ENCODE peak calls at places on chromosomes 3 and 15, in four cellular contexts. U is T follicular helper cell; S is T-helper 22 cell; K is activated T-cell treated with anti-CD3 and anti-CD28 coated beads, Interleukin-2, amount 50 U/mL, for 48 hours. T is an unnamed sample.
A peak's percentile ranks its signal among the peaks of the same experiment; 100 is the strongest.

GRCh38 chr3:13120246-13120927 is 47.2 kb upstream of the IQSEC1 start:
- DNase-seq in U (no peak), S (no peak), K (no peak), T (no peak)

GRCh38 chr3:46908294-46908985 is 30.9 kb downstream of the PTH1R start:
- DNase-seq in S (no peak), U (no peak), K (no peak), T (no peak)

GRCh38 chr3:128426128-128426921 is 40.4 kb downstream of the DNAJB8 start:
- DNase-seq in U (peak; percentile 24), S (no peak), K (peak; percentile 73), T (peak; percentile 63)

GRCh38 chr3:114892117-114892870 is 254.8 kb downstream of the ZBTB20 start:
- DNase-seq in U (no peak), K (no peak), S (no peak), T (peak; percentile 71)

GRCh38 chr3:141030296-141030695 is 20.9 kb upstream of the SPSB4 start:
- DNase-seq in U (no peak), K (no peak), S (no peak), T (no peak)

GRCh38 chr15:74402873-74403589 is 30.7 kb downstream of the SEMA7A start:
- DNase-seq in U (no peak), S (no peak), K (peak; percentile 91), T (no peak)

GRCh38 chr15:58587481-58587880 is 155.7 kb downstream of the LIPC start:
- DNase-seq in K (no peak), S (no peak), U (no peak), T (no peak)

GRCh38 chr3:88957751-88958452 is 149.5 kb upstream of the EPHA3 start:
- DNase-seq in U (no peak), K (no peak), S (no peak), T (no peak)

GRCh38 chr3:169558371-169558770 is 105.1 kb downstream of the MECOM start:
- DNase-seq in S (no peak), U (no peak), K (no peak), T (no peak)

GRCh38 chr15:76976572-76977270 is 18.2 kb upstream of the PSTPIP1 start:
- DNase-seq in K (no peak), S (no peak), U (no peak), T (no peak)

GRCh38 chr15:92882697-92883642 is 17.2 kb upstream of the CHD2 start:
- DNase-seq in K (peak; percentile 63), S (peak; percentile 10), U (peak; percentile 18), T (peak; percentile 53)

GRCh38 chr15:70062321-70062956 is 35.3 kb downstream of the TLE3 start:
- DNase-seq in S (no peak), U (no peak), K (no peak), T (peak; percentile 79)

GRCh38 chr15:50065264-50065663 is 53.8 kb downstream of the ATP8B4 start:
- DNase-seq in U (no peak), S (no peak), K (no peak), T (no peak)

GRCh38 chr3:8505621-8506020 is 4.0 kb downstream of the LMCD1 start:
- DNase-seq in K (no peak), S (no peak), U (no peak), T (peak; percentile 72)

GRCh38 chr3:145182196-145182911 is 978.6 kb downstream of the PLOD2 start:
- DNase-seq in S (no peak), U (no peak), K (no peak), T (no peak)

GRCh38 chr3:134312873-134313838 is 61.1 kb downstream of the AMOTL2 start:
- DNase-seq in S (no peak), U (no peak), K (peak; percentile 17), T (peak; percentile 78)